ENCODE peak calls at places on chromosomes 12 and 14, in four cellular contexts. X is nucleus accumbens, O is RCC 7860, E is fibroblast of the conjunctiva. A is an unnamed sample.

GRCh38 chr12:84043355-84043754 is 869.2 kb downstream of the SLC6A15 start:
- DNase-seq in X (no peak), O (no peak), E (no peak), A (no peak)

GRCh38 chr14:104262515-104263514 is 124.4 kb downstream of the KIF26A start:
- DNase-seq in O (no peak), E (no peak), X (no peak), A (no peak)

GRCh38 chr14:105315211-105315721 is 718 bp downstream of the PACS2 start:
- DNase-seq in O (no peak), E (no peak), X (peak), A (no peak)

GRCh38 chr12:123398177-123398916 is 14.4 kb downstream of the KMT5A start:
- DNase-seq in O (no peak), X (peak), E (peak), A (no peak)

GRCh38 chr14:69501362-69501964 is 16.9 kb downstream of the PLEKHD1 start:
- DNase-seq in E (peak), X (peak), O (no peak), A (peak)

GRCh38 chr14:37172024-37172869 is at the start of gene SLC25A21:
- DNase-seq in O (peak), X (peak), E (peak), A (peak)

GRCh38 chr12:27468241-27468640 is 21.7 kb downstream of the SMCO2 start:
- DNase-seq in O (no peak), E (no peak), X (no peak), A (no peak)

GRCh38 chr12:14825256-14825655 is 11.3 kb upstream of the SMCO3 start:
- DNase-seq in E (no peak), X (no peak), O (no peak), A (no peak)

GRCh38 chr12:58349161-58349560 is 407.8 kb downstream of the ATP23 start:
- DNase-seq in O (no peak), X (no peak), E (no peak), A (no peak)

GRCh38 chr14:53888535-53889386 is 67.9 kb downstream of the BMP4 start:
- DNase-seq in E (no peak), O (no peak), X (no peak), A (no peak)

GRCh38 chr14:90758959-90759358 is 57.3 kb downstream of the TTC7B start:
- DNase-seq in X (peak), O (no peak), E (no peak), A (no peak)

GRCh38 chr12:74641694-74642093 is 104.1 kb downstream of the ATXN7L3B start:
- DNase-seq in E (no peak), O (no peak), X (no peak), A (no peak)

GRCh38 chr12:96985515-96986362 is 78.7 kb downstream of the NEDD1 start:
- DNase-seq in X (no peak), E (no peak), O (no peak), A (no peak)

A was measured in C1 segment of cervical spinal cord.